ENCODE peak calls at places on chromosomes 4 and X, in nine cellular contexts. One of them, this sample, is unnamed.
A peak's percentile ranks its signal among the peaks of the same experiment; 100 is the strongest.

GRCh38 chr4:10056334-10057022 is 35.2 kb upstream of the SLC2A9 start:
- DNase-seq in GM23338: no peak
- DNase-seq in Panc1: no peak
- DNase-seq in astrocyte: peak; percentile 42
- DNase-seq in mesothelial cell of epicardium: no peak
- DNase-seq in neural progenitor cell: no peak
- DNase-seq in GM13977: no peak
- DNase-seq in type B pancreatic cell: peak; percentile 13
- DNase-seq in choroid plexus epithelial cell: no peak
- DNase-seq in this sample: no peak

GRCh38 chr4:80876810-80877209 is 153.7 kb upstream of the BMP3 start:
- DNase-seq in GM13977: peak; percentile 55
- DNase-seq in type B pancreatic cell: no peak
- DNase-seq in astrocyte: no peak
- DNase-seq in neural progenitor cell: no peak
- DNase-seq in mesothelial cell of epicardium: no peak
- DNase-seq in GM23338: no peak
- DNase-seq in choroid plexus epithelial cell: no peak
- DNase-seq in Panc1: no peak
- DNase-seq in this sample: no peak

GRCh38 chrX:13897571-13897970 is 80.7 kb upstream of the GPM6B start:
- DNase-seq in Panc1: no peak
- DNase-seq in type B pancreatic cell: no peak
- DNase-seq in GM13977: no peak
- DNase-seq in neural progenitor cell: no peak
- DNase-seq in mesothelial cell of epicardium: no peak
- DNase-seq in GM23338: no peak
- DNase-seq in choroid plexus epithelial cell: no peak
- DNase-seq in astrocyte: no peak
- DNase-seq in this sample: no peak

GRCh38 chrX:45845142-45845541 is 644.5 kb upstream of the DIPK2B start:
- DNase-seq in mesothelial cell of epicardium: no peak
- DNase-seq in Panc1: no peak
- DNase-seq in GM23338: no peak
- DNase-seq in astrocyte: no peak
- DNase-seq in GM13977: no peak
- DNase-seq in choroid plexus epithelial cell: no peak
- DNase-seq in neural progenitor cell: no peak
- DNase-seq in type B pancreatic cell: no peak
- DNase-seq in this sample: no peak

GRCh38 chr4:189341881-189342280 is 598.8 kb upstream of the FRG1 start:
- DNase-seq in GM23338: no peak
- DNase-seq in type B pancreatic cell: no peak
- DNase-seq in choroid plexus epithelial cell: no peak
- DNase-seq in mesothelial cell of epicardium: no peak
- DNase-seq in astrocyte: no peak
- DNase-seq in Panc1: no peak
- DNase-seq in GM13977: no peak
- DNase-seq in neural progenitor cell: no peak
- DNase-seq in this sample: no peak

GRCh38 chr4:110614173-110614948 is 8.5 kb downstream of the PITX2 start:
- DNase-seq in type B pancreatic cell: no peak
- DNase-seq in mesothelial cell of epicardium: no peak
- DNase-seq in choroid plexus epithelial cell: no peak
- DNase-seq in GM23338: peak; percentile 86
- DNase-seq in astrocyte: no peak
- DNase-seq in Panc1: no peak
- DNase-seq in GM13977: peak; percentile 17
- DNase-seq in neural progenitor cell: peak; percentile 69
- DNase-seq in this sample: no peak

GRCh38 chr4:183797041-183797444 is 108.1 kb upstream of the STOX2 start:
- DNase-seq in neural progenitor cell: peak; percentile 35
- DNase-seq in GM13977: no peak
- DNase-seq in mesothelial cell of epicardium: peak; percentile 62
- DNase-seq in astrocyte: no peak
- DNase-seq in Panc1: no peak
- DNase-seq in GM23338: peak; percentile 33
- DNase-seq in type B pancreatic cell: no peak
- DNase-seq in choroid plexus epithelial cell: no peak
- DNase-seq in this sample: peak; percentile 50

GRCh38 chrX:53071604-53072417 is 10.4 kb upstream of the TSPYL2 start:
- DNase-seq in GM23338: peak; percentile 77
- DNase-seq in neural progenitor cell: peak; percentile 81
- DNase-seq in astrocyte: peak; percentile 30
- DNase-seq in type B pancreatic cell: no peak
- DNase-seq in GM13977: peak; percentile 77
- DNase-seq in Panc1: no peak
- DNase-seq in mesothelial cell of epicardium: peak; percentile 51
- DNase-seq in choroid plexus epithelial cell: peak; percentile 68
- DNase-seq in this sample: peak; percentile 56

GRCh38 chr4:185853841-185854240 is 41.8 kb upstream of the SORBS2 start:
- DNase-seq in mesothelial cell of epicardium: no peak
- DNase-seq in Panc1: no peak
- DNase-seq in GM13977: no peak
- DNase-seq in choroid plexus epithelial cell: no peak
- DNase-seq in astrocyte: no peak
- DNase-seq in type B pancreatic cell: no peak
- DNase-seq in GM23338: no peak
- DNase-seq in neural progenitor cell: no peak
- DNase-seq in this sample: no peak

GRCh38 chr4:75289843-75290616 is 224.2 kb downstream of the RCHY1 start:
- DNase-seq in mesothelial cell of epicardium: no peak
- DNase-seq in Panc1: no peak
- DNase-seq in GM13977: peak; percentile 27
- DNase-seq in astrocyte: no peak
- DNase-seq in type B pancreatic cell: no peak
- DNase-seq in neural progenitor cell: peak; percentile 59
- DNase-seq in choroid plexus epithelial cell: no peak
- DNase-seq in GM23338: peak; percentile 81
- DNase-seq in this sample: no peak
- TF ChIP-seq CTCF in mesothelial cell of epicardium: no peak
- TF ChIP-seq CTCF in Panc1: no peak
- TF ChIP-seq CTCF in GM13977: peak; percentile 68
- TF ChIP-seq CTCF in astrocyte: no peak
- TF ChIP-seq CTCF in type B pancreatic cell: peak; percentile 67
- TF ChIP-seq CTCF in neural progenitor cell: peak; percentile 65
- TF ChIP-seq CTCF in choroid plexus epithelial cell: no peak
- TF ChIP-seq CTCF in GM23338: peak; percentile 76
- TF ChIP-seq CTCF in this sample: no peak

GRCh38 chr4:67896421-67897065 is 12.7 kb upstream of the TMPRSS11D start:
- DNase-seq in type B pancreatic cell: no peak
- DNase-seq in GM23338: no peak
- DNase-seq in astrocyte: no peak
- DNase-seq in mesothelial cell of epicardium: no peak
- DNase-seq in choroid plexus epithelial cell: no peak
- DNase-seq in neural progenitor cell: no peak
- DNase-seq in GM13977: no peak
- DNase-seq in Panc1: no peak
- DNase-seq in this sample: no peak

GRCh38 chr4:67897686-67898085 is 13.9 kb upstream of the TMPRSS11D start:
- DNase-seq in GM13977: no peak
- DNase-seq in mesothelial cell of epicardium: no peak
- DNase-seq in neural progenitor cell: no peak
- DNase-seq in choroid plexus epithelial cell: no peak
- DNase-seq in Panc1: no peak
- DNase-seq in GM23338: no peak
- DNase-seq in astrocyte: no peak
- DNase-seq in type B pancreatic cell: no peak
- DNase-seq in this sample: no peak

GRCh38 chr4:67892253-67892652 is 8.5 kb upstream of the TMPRSS11D start:
- DNase-seq in GM13977: no peak
- DNase-seq in Panc1: no peak
- DNase-seq in mesothelial cell of epicardium: no peak
- DNase-seq in astrocyte: no peak
- DNase-seq in type B pancreatic cell: no peak
- DNase-seq in neural progenitor cell: no peak
- DNase-seq in choroid plexus epithelial cell: no peak
- DNase-seq in GM23338: no peak
- DNase-seq in this sample: no peak

GRCh38 chr4:67891645-67892044 is 7.8 kb upstream of the TMPRSS11D start:
- DNase-seq in Panc1: no peak
- DNase-seq in GM23338: no peak
- DNase-seq in astrocyte: no peak
- DNase-seq in neural progenitor cell: no peak
- DNase-seq in choroid plexus epithelial cell: no peak
- DNase-seq in type B pancreatic cell: no peak
- DNase-seq in mesothelial cell of epicardium: no peak
- DNase-seq in GM13977: no peak
- DNase-seq in this sample: no peak

GRCh38 chr4:67892905-67893304 is 9.1 kb upstream of the TMPRSS11D start:
- DNase-seq in GM13977: no peak
- DNase-seq in neural progenitor cell: peak; percentile 25
- DNase-seq in GM23338: peak; percentile 56
- DNase-seq in Panc1: no peak
- DNase-seq in choroid plexus epithelial cell: no peak
- DNase-seq in mesothelial cell of epicardium: no peak
- DNase-seq in astrocyte: no peak
- DNase-seq in type B pancreatic cell: no peak
- DNase-seq in this sample: no peak
- TF ChIP-seq CTCF in GM13977: no peak
- TF ChIP-seq CTCF in neural progenitor cell: peak; percentile 21
- TF ChIP-seq CTCF in GM23338: peak; percentile 47
- TF ChIP-seq CTCF in Panc1: no peak
- TF ChIP-seq CTCF in choroid plexus epithelial cell: peak; percentile 19
- TF ChIP-seq CTCF in mesothelial cell of epicardium: no peak
- TF ChIP-seq CTCF in astrocyte: no peak
- TF ChIP-seq CTCF in type B pancreatic cell: no peak
- TF ChIP-seq CTCF in this sample: no peak

DNA sequence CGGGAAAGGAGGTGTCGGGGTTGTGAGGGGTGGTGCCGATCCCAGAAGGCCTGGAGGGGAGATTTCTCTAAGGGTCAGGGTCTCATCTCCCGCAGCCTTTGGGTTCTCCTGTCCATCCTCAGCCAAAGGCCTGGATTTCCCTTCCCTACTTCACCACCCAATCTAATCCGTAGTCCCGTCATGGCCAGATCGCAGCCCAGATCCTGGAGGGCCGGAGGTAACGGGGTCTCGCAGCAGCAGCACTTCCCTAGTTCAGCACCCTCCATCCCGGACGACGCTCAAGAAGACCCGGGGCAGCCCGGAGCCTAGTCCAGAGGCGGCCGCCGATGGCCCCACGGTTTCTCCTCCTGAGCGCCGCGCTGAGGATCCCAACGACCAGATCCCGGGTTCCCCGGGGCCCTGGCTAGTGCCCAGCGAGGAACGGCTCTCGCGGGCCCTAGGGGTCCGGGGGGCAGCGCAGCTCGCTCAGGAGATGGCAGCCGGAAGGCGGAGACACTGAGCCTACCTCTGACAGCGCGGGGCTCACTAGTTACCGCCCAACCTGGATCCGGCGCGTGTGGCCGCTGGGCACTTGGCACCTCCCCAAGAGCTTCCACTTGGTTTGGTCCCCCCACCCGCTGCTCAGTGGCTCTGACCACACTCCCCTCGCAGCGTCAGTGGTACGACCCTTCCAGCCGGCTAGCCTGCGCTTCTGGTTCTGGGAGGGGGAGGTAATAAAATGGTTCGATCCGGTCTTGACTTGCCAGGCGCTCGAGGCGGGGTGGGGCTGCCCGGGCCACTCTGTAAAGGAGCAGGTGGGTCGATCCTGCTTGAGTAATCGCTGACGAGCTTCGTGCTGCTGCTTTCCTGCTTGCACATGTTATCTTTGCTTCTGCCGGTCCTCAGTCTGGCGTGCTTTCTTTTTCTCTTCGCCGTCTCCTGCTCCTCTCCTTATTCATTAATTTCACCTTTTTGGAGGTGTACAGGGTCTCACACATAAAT is 3.6 kb downstream of the MAGIX start:
- DNase-seq in mesothelial cell of epicardium: peak; percentile 72
- DNase-seq in GM13977: peak; percentile 59
- DNase-seq in choroid plexus epithelial cell: peak; percentile 86
- DNase-seq in Panc1: peak; percentile 82
- DNase-seq in type B pancreatic cell: no peak
- DNase-seq in GM23338: peak; percentile 92
- DNase-seq in neural progenitor cell: peak; percentile 89
- DNase-seq in astrocyte: peak; percentile 68
- DNase-seq in this sample: no peak
- TF ChIP-seq CTCF in mesothelial cell of epicardium: no peak
- TF ChIP-seq CTCF in GM13977: peak; percentile 25
- TF ChIP-seq CTCF in choroid plexus epithelial cell: peak; percentile 34
- TF ChIP-seq CTCF in Panc1: peak; percentile 72
- TF ChIP-seq CTCF in type B pancreatic cell: peak; percentile 37
- TF ChIP-seq CTCF in GM23338: peak; percentile 11
- TF ChIP-seq CTCF in neural progenitor cell: peak; percentile 38
- TF ChIP-seq CTCF in astrocyte: no peak
- TF ChIP-seq CTCF in this sample: no peak

DNA sequence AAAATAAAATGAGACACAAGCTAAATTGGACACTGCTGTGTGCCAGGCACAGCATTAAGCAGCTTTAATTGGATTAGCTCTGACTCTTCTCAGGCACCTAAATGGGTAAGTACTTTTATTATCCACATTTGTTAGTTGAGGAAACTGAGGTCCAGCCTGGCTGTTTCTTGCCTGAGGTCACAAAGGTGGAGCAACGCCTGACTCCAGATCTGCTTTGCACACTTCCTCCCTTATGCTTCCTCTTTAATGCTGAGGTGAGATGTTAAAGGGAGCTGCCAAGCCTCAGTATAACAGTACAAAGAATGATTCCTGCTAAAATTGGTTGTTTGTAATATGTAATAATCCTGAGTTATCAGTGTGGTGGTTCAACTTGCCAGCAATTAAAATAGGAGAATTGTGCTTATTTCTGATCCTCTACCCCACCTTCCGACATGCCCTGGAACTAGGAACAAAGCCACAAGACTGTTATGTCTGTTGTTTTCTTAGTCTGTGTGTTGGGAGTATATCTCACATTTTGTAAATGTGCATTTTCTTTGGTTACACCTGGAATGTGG is 74.4 kb downstream of the AFF1 start:
- DNase-seq in mesothelial cell of epicardium: no peak
- DNase-seq in choroid plexus epithelial cell: no peak
- DNase-seq in astrocyte: no peak
- DNase-seq in Panc1: no peak
- DNase-seq in GM13977: no peak
- DNase-seq in type B pancreatic cell: no peak
- DNase-seq in GM23338: no peak
- DNase-seq in neural progenitor cell: no peak
- DNase-seq in this sample: no peak
- TF ChIP-seq CTCF in mesothelial cell of epicardium: no peak
- TF ChIP-seq CTCF in choroid plexus epithelial cell: no peak
- TF ChIP-seq CTCF in astrocyte: no peak
- TF ChIP-seq CTCF in Panc1: no peak
- TF ChIP-seq CTCF in GM13977: no peak
- TF ChIP-seq CTCF in type B pancreatic cell: no peak
- TF ChIP-seq CTCF in GM23338: no peak
- TF ChIP-seq CTCF in neural progenitor cell: no peak
- TF ChIP-seq CTCF in this sample: no peak